ENCODE peak calls at places on chromosome 21, in nine cellular contexts. P is AG04450, A is OCI-LY7, V is pancreas, C is hepatocyte, Y is epithelial cell of proximal tubule, T is colonic mucosa, N is mammary epithelial cell, X is endodermal cell. D is an unnamed sample.

GRCh38 chr21:29777155-29777554 is 162.6 kb downstream of the GRIK1 start:
- DNase-seq in P (no peak), A (no peak), V (no peak), C (no peak), Y (peak; percentile 20), T (no peak), N (no peak), X (no peak), D (no peak)

GRCh38 chr21:17524635-17525034 is 11.8 kb downstream of the CXADR start:
- DNase-seq in P (no peak), A (no peak), V (no peak), C (no peak), Y (no peak), T (no peak), N (no peak), X (no peak), D (no peak)

GRCh38 chr21:28832715-28833061 is 160.0 kb downstream of the LTN1 start:
- DNase-seq in P (no peak), A (no peak), V (no peak), C (no peak), Y (no peak), T (no peak), N (no peak), X (no peak), D (no peak)

GRCh38 chr21:27813750-27814149 is 846.9 kb upstream of the ADAMTS5 start:
- DNase-seq in P (no peak), A (no peak), V (no peak), C (no peak), Y (no peak), T (peak; percentile 22), N (peak; percentile 8), X (no peak), D (no peak)

GRCh38 chr21:43210454-43211084 is 41.8 kb downstream of the CRYAA start:
- DNase-seq in P (no peak), A (no peak), V (no peak), C (no peak), Y (no peak), T (peak; percentile 16), N (no peak), X (no peak), D (no peak)

GRCh38 chr21:44089001-44089911 is 17.9 kb upstream of the PWP2 start:
- DNase-seq in P (no peak), A (peak; percentile 70), V (no peak), C (peak; percentile 26), Y (peak; percentile 69), T (peak; percentile 84), N (no peak), X (no peak), D (no peak)

GRCh38 chr21:28069446-28069845 is 923.2 kb downstream of the LTN1 start:
- DNase-seq in P (peak; percentile 63), A (no peak), V (no peak), C (no peak), Y (no peak), T (no peak), N (peak; percentile 38), X (no peak), D (no peak)

GRCh38 chr21:46422636-46423241 is 36.0 kb upstream of the DIP2A start:
- DNase-seq in P (no peak), A (no peak), V (no peak), C (no peak), Y (no peak), T (no peak), N (no peak), X (no peak), D (no peak)

GRCh38 chr21:26098758-26099157 is 71.8 kb downstream of the APP start:
- DNase-seq in P (no peak), A (no peak), V (no peak), C (no peak), Y (no peak), T (no peak), N (peak; percentile 69), X (no peak), D (no peak)

GRCh38 chr21:43824250-43824882 is 35.0 kb downstream of the RRP1 start:
- DNase-seq in P (peak; percentile 10), A (no peak), V (no peak), C (no peak), Y (no peak), T (no peak), N (peak; percentile 23), X (no peak), D (no peak)

GRCh38 chr21:41612674-41613250 is 104.8 kb upstream of the TMPRSS2 start:
- DNase-seq in P (peak; percentile 74), A (peak; percentile 41), V (peak; percentile 65), C (peak; percentile 80), Y (peak; percentile 56), T (peak; percentile 65), N (peak; percentile 93), X (peak; percentile 92), D (no peak)

GRCh38 chr21:29360799-29361765 is 62.4 kb downstream of the BACH1 start:
- DNase-seq in P (no peak), A (peak; percentile 9), V (peak; percentile 36), C (peak; percentile 45), Y (no peak), T (no peak), N (peak; percentile 9), X (no peak), D (no peak)

GRCh38 chr21:33496345-33496744 is 4.8 kb upstream of the DNAJC28 start:
- DNase-seq in P (no peak), A (no peak), V (no peak), C (no peak), Y (no peak), T (no peak), N (no peak), X (peak; percentile 55), D (no peak)

GRCh38 chr21:28636988-28637691 is 355.5 kb downstream of the LTN1 start:
- DNase-seq in P (peak; percentile 65), A (no peak), V (no peak), C (no peak), Y (no peak), T (no peak), N (peak; percentile 95), X (no peak), D (no peak)

GRCh38 chr21:27129215-27129614 is 162.3 kb upstream of the ADAMTS5 start:
- DNase-seq in P (no peak), A (no peak), V (no peak), C (no peak), Y (no peak), T (no peak), N (no peak), X (no peak), D (no peak)

GRCh38 chr21:18384771-18385170 is 18.8 kb downstream of the TMPRSS15 start:
- DNase-seq in P (no peak), A (peak; percentile 52), V (no peak), C (peak; percentile 53), Y (no peak), T (no peak), N (peak; percentile 0), X (no peak), D (peak; percentile 3)

GRCh38 chr21:42097860-42098259 is 26.7 kb downstream of the UMODL1 start:
- DNase-seq in P (peak; percentile 96), A (no peak), V (no peak), C (peak; percentile 91), Y (peak; percentile 81), T (peak; percentile 76), N (peak; percentile 94), X (no peak), D (no peak)

GRCh38 chr21:22904385-22904784 is 1906.2 kb downstream of the NCAM2 start:
- DNase-seq in P (no peak), A (no peak), V (no peak), C (no peak), Y (no peak), T (no peak), N (no peak), X (no peak), D (no peak)

GRCh38 chr21:29025328-29025713 is 853 bp downstream of the USP16 start:
- DNase-seq in P (no peak), A (no peak), V (no peak), C (peak; percentile 52), Y (no peak), T (no peak), N (peak; percentile 35), X (no peak), D (no peak)

DNA sequence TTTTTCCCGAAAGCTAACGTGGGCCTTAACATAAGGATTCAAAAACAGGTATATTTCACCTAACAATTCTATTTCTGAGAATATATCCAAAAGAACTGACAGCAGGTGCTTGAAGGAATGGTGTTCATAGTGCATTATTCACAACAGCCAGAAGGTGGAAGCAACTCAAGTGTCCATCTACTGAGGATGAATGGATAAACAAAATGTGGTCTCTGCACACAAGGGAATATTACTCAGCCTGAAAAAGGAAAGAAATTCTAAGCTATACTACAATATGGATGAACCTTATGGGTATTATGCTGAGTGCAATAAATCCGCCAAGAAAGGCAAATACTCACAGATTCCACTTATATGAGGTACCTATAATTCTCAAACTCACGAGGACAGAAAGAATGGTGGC is 6.1 kb upstream of the RIPPLY3 start:
- DNase-seq in P (no peak), A (no peak), V (no peak), C (no peak), Y (no peak), T (no peak), N (no peak), X (no peak), D (no peak)
- TF ChIP-seq CTCF in P (no peak), A (peak; percentile 32), V (no peak), C (no peak), Y (peak; percentile 27), T (no peak), N (peak; percentile 7), X (peak; percentile 43), D (no peak)

DNA sequence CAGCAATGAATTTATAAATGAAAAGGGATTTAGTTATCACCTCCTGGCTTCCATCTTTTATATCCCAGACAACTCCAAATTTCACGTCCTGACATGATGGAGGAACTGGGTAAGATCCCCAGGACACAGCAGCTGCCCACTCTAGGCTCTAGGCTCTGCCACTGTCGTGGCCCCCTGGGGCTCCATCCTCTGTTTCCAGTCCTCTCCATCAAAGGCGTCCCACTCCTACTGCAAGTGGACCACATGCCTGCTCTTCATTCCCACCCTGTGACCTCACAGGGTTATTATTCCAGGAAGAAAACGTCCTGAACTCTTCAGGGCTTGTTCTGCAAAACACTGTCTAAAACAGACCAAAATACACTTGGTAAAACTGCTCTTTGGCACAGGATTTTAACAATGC is 11.9 kb downstream of the URB1 start:
- DNase-seq in P (no peak), A (no peak), V (no peak), C (no peak), Y (no peak), T (no peak), N (no peak), X (no peak), D (no peak)
- H3K4me3 ChIP-seq in P (no peak overlapping the region), A (no peak overlapping the region), V (no peak overlapping the region), C (no peak overlapping the region), Y (no peak overlapping the region), T (no peak overlapping the region), N (no peak overlapping the region), X (no peak overlapping the region), D (no peak overlapping the region)

DNA sequence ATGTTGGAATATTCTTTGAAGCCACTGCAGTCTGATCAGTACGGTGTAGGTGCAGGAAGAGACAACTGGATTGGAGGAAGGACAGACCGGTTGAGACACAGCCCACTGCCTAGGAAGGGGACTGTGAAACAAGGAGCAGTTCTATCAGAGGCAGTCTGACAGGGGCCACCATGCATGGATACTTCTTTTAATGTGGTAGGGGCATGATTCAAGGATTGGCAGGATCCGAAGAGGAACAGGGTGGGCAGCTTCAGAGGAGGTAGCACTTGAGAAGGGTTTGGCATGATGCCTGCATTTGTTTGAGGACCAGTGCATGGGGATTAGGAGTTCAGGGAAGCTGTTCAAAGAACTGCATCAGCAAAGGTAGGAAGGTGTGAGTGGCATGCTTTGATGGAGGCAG is 167.9 kb downstream of the DYRK1A start:
- DNase-seq in P (no peak), A (no peak), V (no peak), C (no peak), Y (no peak), T (no peak), N (no peak), X (no peak), D (no peak)
- TF ChIP-seq CTCF in P (no peak), A (no peak), V (no peak), C (no peak), Y (no peak), T (no peak), N (no peak), X (no peak), D (no peak)

GRCh38 chr21:34670962-34671348 is 2.2 kb downstream of the CLIC6 start:
- DNase-seq in P (no peak), A (no peak), V (no peak), C (no peak), Y (no peak), T (no peak), N (no peak), X (no peak), D (peak; percentile 55)
- H3K4me3 ChIP-seq in P (no peak overlapping the region), A (no peak overlapping the region), V (no peak overlapping the region), C (peak overlapping the region; percentile 79), Y (peak overlapping the region; percentile 42), T (peak overlapping the region; percentile 63), N (peak overlapping the region; percentile 43), X (peak overlapping the region; percentile 73), D (peak overlapping the region; percentile 82)